ENCODE peak calls at places on chromosomes 2 and 18, in four cellular contexts. O, Y, E and A are unnamed samples.

GRCh38 chr2:160994141-160995002 is 165.9 kb upstream of the TANK start:
- DNase-seq in O (peak), Y (no peak), E (peak), A (peak)

GRCh38 chr2:69013837-69014796 is 1.1 kb downstream of the ANTXR1 start:
- DNase-seq in O (peak), Y (no peak), E (no peak), A (no peak)

GRCh38 chr18:9321017-9321452 is 13.5 kb upstream of the TWSG1 start:
- DNase-seq in O (no peak), Y (no peak), E (no peak), A (no peak)

GRCh38 chr2:102983786-102984185 is 222.0 kb downstream of the TMEM182 start:
- DNase-seq in O (no peak), Y (no peak), E (no peak), A (no peak)

GRCh38 chr2:67649331-67650071 is 252.4 kb downstream of the ETAA1 start:
- DNase-seq in O (peak), Y (no peak), E (peak), A (no peak)

GRCh38 chr2:220969348-220969747 is 602.8 kb downstream of the EPHA4 start:
- DNase-seq in O (no peak), Y (no peak), E (no peak), A (no peak)

GRCh38 chr2:231409773-231410172 is 14.3 kb downstream of the B3GNT7 start:
- DNase-seq in O (no peak), Y (no peak), E (no peak), A (no peak)

GRCh38 chr2:240928476-240929363 is 22.6 kb downstream of the CROCC2 start:
- DNase-seq in O (no peak), Y (peak), E (no peak), A (no peak)

GRCh38 chr2:113219889-113220641 is 46.3 kb downstream of the PSD4 start:
- DNase-seq in O (peak), Y (peak), E (peak), A (peak)

GRCh38 chr2:236998758-236999157 is 86.9 kb upstream of the COPS8 start:
- DNase-seq in O (peak), Y (no peak), E (no peak), A (no peak)

GRCh38 chr18:58338141-58338540 is 290.8 kb downstream of the ALPK2 start:
- DNase-seq in O (no peak), Y (no peak), E (no peak), A (no peak)

GRCh38 chr18:68847219-68847860 is 49.5 kb downstream of the CCDC102B start:
- DNase-seq in O (peak), Y (no peak), E (no peak), A (no peak)

GRCh38 chr2:33135645-33136044 is 188.9 kb downstream of the LTBP1 start:
- DNase-seq in O (no peak), Y (no peak), E (no peak), A (no peak)

GRCh38 chr2:8656160-8656641 is 25.7 kb upstream of the ID2 start:
- DNase-seq in O (peak), Y (no peak), E (no peak), A (no peak)

GRCh38 chr2:101380376-101380775 is 6.9 kb downstream of the CREG2 start:
- DNase-seq in O (no peak), Y (no peak), E (peak), A (no peak)

GRCh38 chr2:152162141-152162540 is 13.4 kb downstream of the STAM2 start:
- DNase-seq in O (no peak), Y (no peak), E (no peak), A (no peak)

GRCh38 chr2:180001726-180002125 is 5.4 kb downstream of the CWC22 start:
- DNase-seq in O (no peak), Y (no peak), E (no peak), A (no peak)
- TF ChIP-seq CTCF in O (no peak), Y (no peak), E (no peak), A (no peak)

GRCh38 chr2:227191367-227191766 is 26.9 kb downstream of the COL4A3 start:
- DNase-seq in O (peak), Y (no peak), E (no peak), A (no peak)
- TF ChIP-seq CTCF in O (no peak), Y (no peak), E (no peak), A (no peak)

GRCh38 chr2:41933585-41934322 is 114.1 kb upstream of the PKDCC start:
- DNase-seq in O (peak), Y (no peak), E (peak), A (no peak)

GRCh38 chr2:41933035-41933429 is 114.8 kb upstream of the PKDCC start:
- DNase-seq in O (no peak), Y (no peak), E (no peak), A (no peak)

GRCh38 chr2:41930807-41931566 is 116.8 kb upstream of the PKDCC start:
- DNase-seq in O (peak), Y (no peak), E (peak), A (no peak)

GRCh38 chr2:41934323-41935003 is 113.4 kb upstream of the PKDCC start:
- DNase-seq in O (peak), Y (no peak), E (no peak), A (no peak)

DNA sequence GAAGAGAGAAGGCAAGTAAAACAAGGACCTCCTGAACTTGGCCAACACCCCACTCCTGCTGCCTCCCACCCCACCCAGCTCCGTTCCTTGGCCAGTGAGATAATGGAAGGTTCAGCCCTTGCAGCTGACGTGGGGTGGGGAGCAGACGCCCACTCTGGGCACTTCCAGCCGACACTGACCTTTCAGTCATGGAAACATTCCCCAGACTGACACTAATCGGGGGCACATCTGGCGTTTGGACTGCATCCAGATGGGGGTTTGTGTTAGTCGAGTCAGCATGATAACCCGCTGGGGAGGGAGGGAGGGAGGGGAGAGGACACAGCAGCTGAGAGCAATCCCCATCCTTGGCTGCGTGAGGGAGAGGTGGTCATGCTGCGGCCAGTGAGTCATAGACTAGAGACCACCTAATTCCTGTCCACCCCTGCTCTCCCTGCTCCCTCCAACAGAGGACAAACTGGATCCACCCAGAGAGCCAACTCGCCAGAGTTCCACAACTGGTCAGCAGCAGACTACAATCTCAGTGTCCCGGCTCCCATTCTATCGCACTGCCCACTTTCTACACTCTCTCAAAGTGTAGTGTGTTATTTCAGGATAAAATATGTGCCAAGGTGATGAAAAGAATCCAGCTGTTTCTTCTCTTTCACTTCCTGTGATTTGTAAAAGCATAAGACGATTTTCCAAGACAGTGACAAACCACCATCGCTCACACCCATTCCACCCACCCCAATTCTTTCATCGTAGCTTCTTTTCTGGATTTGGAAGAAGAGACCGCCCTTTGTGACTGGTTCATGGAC is 115.4 kb upstream of the PKDCC start:
- DNase-seq in O (no peak), Y (peak), E (no peak), A (no peak)
- TF ChIP-seq CTCF in O (no peak), Y (no peak), E (no peak), A (no peak)

GRCh38 chr2:104521247-104521646 is 332.7 kb upstream of the POU3F3 start:
- DNase-seq in O (no peak), Y (no peak), E (no peak), A (no peak)
- TF ChIP-seq CTCF in O (no peak), Y (no peak), E (no peak), A (no peak)

DNA sequence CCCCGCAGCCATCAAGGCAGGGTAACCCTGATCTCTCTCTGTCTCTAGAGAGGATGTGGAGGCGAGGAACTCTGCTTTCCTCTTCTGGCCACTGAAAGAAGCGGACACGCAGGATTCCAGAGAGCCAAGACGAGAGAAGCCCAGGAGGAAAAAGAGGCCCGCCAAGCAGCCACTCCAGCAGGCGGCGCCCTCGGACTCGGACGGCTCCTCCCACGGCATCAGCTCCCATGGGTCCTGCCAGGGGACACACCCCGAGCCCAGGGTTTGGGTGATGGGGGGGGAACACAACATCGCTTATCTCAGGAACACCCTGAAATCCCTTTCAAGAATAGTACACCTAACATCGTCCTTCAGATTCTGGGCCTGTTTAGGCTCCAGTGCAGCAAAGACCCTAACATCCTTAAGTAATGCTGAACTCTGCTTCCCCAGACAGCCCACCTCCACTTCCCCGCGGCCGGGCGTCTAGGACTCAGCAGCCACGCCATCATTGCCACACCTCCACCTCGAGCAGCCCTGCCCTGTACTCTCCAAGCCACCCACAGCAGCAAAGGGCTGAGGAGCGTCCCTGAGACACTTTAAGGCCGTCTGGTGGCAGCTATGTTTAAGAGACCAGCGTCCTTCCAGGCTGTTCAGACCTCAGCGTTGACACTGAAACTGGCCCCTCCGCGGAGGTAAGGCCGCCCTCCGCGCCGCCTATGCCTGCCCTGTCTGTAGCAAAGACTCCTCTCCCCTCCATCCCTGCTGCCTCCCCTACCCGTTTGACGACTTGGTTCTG is 34.3 kb upstream of the CNGA3 start:
- DNase-seq in O (no peak), Y (no peak), E (no peak), A (no peak)
- TF ChIP-seq CTCF in O (no peak), Y (no peak), E (no peak), A (no peak)

DNA sequence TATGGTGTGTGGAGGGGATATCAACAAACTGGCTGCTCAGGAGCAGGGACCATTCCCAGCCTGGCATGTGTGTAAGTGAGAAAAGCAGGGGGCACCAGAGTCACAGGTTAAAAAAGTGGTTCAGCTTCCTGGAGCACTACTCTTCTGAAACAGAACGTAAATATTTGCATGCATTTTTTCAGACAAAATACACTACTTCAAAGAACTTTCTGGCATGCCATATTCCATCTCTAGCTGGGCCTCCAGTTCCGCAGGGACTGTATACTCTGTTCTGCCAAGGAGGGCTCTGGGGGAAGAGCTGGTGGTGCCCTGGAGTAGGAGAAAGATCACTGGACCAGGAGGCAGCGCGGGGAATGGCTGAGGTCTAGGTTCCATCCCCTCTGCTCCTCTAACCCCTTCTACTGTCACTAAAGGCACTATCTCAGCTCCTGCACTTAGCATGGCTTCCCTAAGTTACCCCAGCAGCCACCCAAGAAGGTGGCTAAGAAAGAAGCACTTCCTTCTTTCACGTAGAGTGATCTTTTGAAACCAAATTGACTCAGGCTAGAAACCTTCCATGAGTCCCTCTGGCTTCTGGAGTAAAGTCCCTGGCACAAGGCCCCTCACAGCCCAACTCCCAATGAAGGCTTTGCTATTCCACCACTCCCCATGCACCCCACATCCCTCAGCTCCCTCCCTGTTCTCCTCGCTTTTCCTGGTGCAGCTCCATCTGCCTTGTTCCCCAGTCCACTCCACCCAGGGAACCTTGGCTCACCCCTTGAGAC is 57.6 kb upstream of the CABLES1 start:
- DNase-seq in O (peak), Y (no peak), E (no peak), A (no peak)
- TF ChIP-seq CTCF in O (peak), Y (peak), E (peak), A (no peak)

GRCh38 chr18:22933206-22933957 is at the start of gene RBBP8:
- DNase-seq in O (peak), Y (peak), E (peak), A (peak)
- TF ChIP-seq CTCF in O (no peak), Y (no peak), E (no peak), A (no peak)

GRCh38 chr2:59932341-59932740 is 621.1 kb downstream of the BCL11A start:
- DNase-seq in O (no peak), Y (no peak), E (no peak), A (no peak)
- TF ChIP-seq CTCF in O (no peak), Y (no peak), E (no peak), A (no peak)

GRCh38 chr2:218028189-218028495 is 25.3 kb upstream of the TNS1 start:
- DNase-seq in O (no peak), Y (no peak), E (no peak), A (no peak)

GRCh38 chr2:218027426-218028188 is 24.8 kb upstream of the TNS1 start:
- DNase-seq in O (no peak), Y (peak), E (no peak), A (no peak)

GRCh38 chr2:218026676-218027425 is 24.1 kb upstream of the TNS1 start:
- DNase-seq in O (no peak), Y (peak), E (no peak), A (peak)

GRCh38 chr2:218024871-218025270 is 22.1 kb upstream of the TNS1 start:
- DNase-seq in O (no peak), Y (peak), E (no peak), A (peak)

DNA sequence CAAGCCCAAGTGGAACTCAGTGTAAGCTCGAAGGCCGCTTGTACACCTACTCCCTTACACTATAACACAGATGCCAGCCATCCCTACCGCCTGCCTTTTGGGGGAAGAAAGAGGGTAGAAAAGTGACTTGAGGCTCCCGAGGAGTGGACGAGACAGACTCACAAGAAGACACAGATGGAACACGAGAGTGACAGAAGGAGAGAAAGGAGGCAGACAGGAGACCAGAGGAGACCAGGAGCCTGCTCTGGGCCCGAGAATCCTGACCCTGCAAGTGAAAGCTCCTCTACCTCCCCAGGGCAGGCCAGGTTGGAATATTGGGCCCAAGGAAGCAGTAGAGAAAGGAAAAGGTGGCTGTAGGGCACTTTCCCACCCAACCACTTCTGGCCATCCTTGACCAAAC is 23.4 kb upstream of the TNS1 start:
- DNase-seq in O (no peak), Y (no peak), E (no peak), A (peak)
- TF ChIP-seq CTCF in O (no peak), Y (no peak), E (no peak), A (no peak)